ENCODE peak calls at places on chromosomes 12 and 14, in seven cellular contexts. V, E, X, Q, H, Y and J are unnamed samples.
A peak's percentile ranks its signal among the peaks of the same experiment; 100 is the strongest.

GRCh38 chr12:106149096-106149784 is 10.5 kb upstream of the NUAK1 start:
- DNase-seq in Y (no peak), Q (no peak), H (no peak), E (no peak), V (peak; percentile 32), X (peak; percentile 58), J (peak; percentile 41)

GRCh38 chr14:100592972-100593371 is 5.8 kb upstream of the BEGAIN start:
- DNase-seq in V (no peak), H (no peak), Y (no peak), X (no peak), E (no peak), Q (no peak), J (no peak)

GRCh38 chr12:15897433-15897832 is 13.7 kb upstream of the DERA start:
- DNase-seq in H (no peak), E (no peak), V (no peak), X (no peak), Y (no peak), Q (no peak), J (no peak)

GRCh38 chr12:130975116-130975515 is 21.4 kb downstream of the ADGRD1 start:
- DNase-seq in E (no peak), V (no peak), Y (no peak), Q (no peak), X (no peak), H (no peak), J (no peak)

GRCh38 chr14:77212933-77213656 is 31.5 kb downstream of the TMEM63C start:
- DNase-seq in Y (no peak), V (peak; percentile 14), H (peak; percentile 74), E (no peak), Q (no peak), X (peak; percentile 72), J (peak; percentile 24)

GRCh38 chr12:95262808-95263207 is 45.2 kb downstream of the VEZT start:
- DNase-seq in V (no peak), X (no peak), E (no peak), Q (no peak), H (no peak), Y (no peak), J (no peak)

GRCh38 chr12:18919826-18920511 is 182.1 kb downstream of the CAPZA3 start:
- DNase-seq in E (no peak), H (no peak), Q (no peak), Y (no peak), X (no peak), V (no peak), J (no peak)

GRCh38 chr12:117333331-117334000 is 28.0 kb downstream of the NOS1 start:
- DNase-seq in H (no peak), Y (no peak), Q (no peak), X (no peak), E (no peak), V (no peak), J (no peak)

GRCh38 chr12:131077931-131078391 is 124.3 kb downstream of the ADGRD1 start:
- DNase-seq in V (no peak), E (no peak), H (no peak), Q (no peak), X (no peak), Y (peak; percentile 6), J (no peak)

GRCh38 chr12:52495385-52495784 is 2.3 kb upstream of the KRT6A start:
- DNase-seq in H (peak; percentile 74), X (peak; percentile 41), Y (no peak), E (no peak), Q (no peak), V (peak; percentile 80), J (peak; percentile 34)

GRCh38 chr14:90458536-90458935 is 61.7 kb downstream of the CALM1 start:
- DNase-seq in X (no peak), E (no peak), V (no peak), Q (no peak), Y (no peak), H (no peak), J (no peak)

GRCh38 chr14:55152052-55152753 is 23.2 kb downstream of the LGALS3 start:
- DNase-seq in E (no peak), X (no peak), V (peak; percentile 78), Y (no peak), H (no peak), Q (no peak), J (no peak)

GRCh38 chr12:116354534-116354933 is 77.0 kb upstream of the MED13L start:
- DNase-seq in Y (no peak), V (no peak), H (no peak), X (no peak), Q (no peak), E (no peak), J (no peak)

GRCh38 chr14:65237023-65237814 is 134.9 kb upstream of the MAX start:
- DNase-seq in X (no peak), V (peak; percentile 92), H (no peak), E (no peak), Q (no peak), Y (no peak), J (no peak)

GRCh38 chr12:62210422-62210821 is 49.8 kb upstream of the USP15 start:
- DNase-seq in V (peak; percentile 71), Q (no peak), H (no peak), Y (no peak), X (peak; percentile 28), E (peak; percentile 35), J (no peak)

GRCh38 chr14:75769047-75769685 is 108.1 kb downstream of the TTLL5 start:
- DNase-seq in X (no peak), E (no peak), Y (no peak), V (peak; percentile 63), H (no peak), Q (no peak), J (no peak)

GRCh38 chr12:131882804-131883520 is 11.5 kb upstream of the ULK1 start:
- DNase-seq in H (no peak), V (no peak), X (peak; percentile 38), Q (no peak), Y (no peak), E (no peak), J (no peak)

GRCh38 chr12:2627343-2628191 is 167.2 kb upstream of the FKBP4 start:
- DNase-seq in H (no peak), Q (no peak), V (no peak), Y (no peak), X (no peak), E (no peak), J (no peak)

GRCh38 chr12:93191956-93192355 is 185.8 kb upstream of the NUDT4 start:
- DNase-seq in V (no peak), Q (no peak), X (no peak), E (no peak), H (no peak), Y (no peak), J (no peak)

GRCh38 chr12:79566452-79566851 is 124.3 kb downstream of the PAWR start:
- DNase-seq in X (no peak), H (no peak), Y (no peak), Q (no peak), E (no peak), V (peak; percentile 53), J (no peak)

GRCh38 chr12:34393086-34393820 is 371.0 kb downstream of the ALG10 start:
- DNase-seq in E (no peak), X (no peak), H (no peak), V (no peak), Q (no peak), Y (peak; percentile 3), J (no peak)

GRCh38 chr14:28596336-28596735 is 170.3 kb upstream of the FOXG1 start:
- DNase-seq in X (no peak), E (no peak), V (peak; percentile 40), Q (peak; percentile 65), H (no peak), Y (no peak), J (no peak)

GRCh38 chr14:39097159-39097558 is 5.9 kb downstream of the SEC23A start:
- DNase-seq in V (peak; percentile 78), X (no peak), E (no peak), Y (no peak), Q (no peak), H (no peak), J (no peak)

GRCh38 chr12:52130695-52131094 is 51.2 kb downstream of the SMIM41 start:
- DNase-seq in V (no peak), Q (no peak), Y (no peak), H (no peak), X (no peak), E (no peak), J (no peak)

GRCh38 chr14:68368850-68369249 is 424.0 kb downstream of the ZFP36L1 start:
- DNase-seq in V (no peak), E (no peak), H (no peak), Q (no peak), Y (no peak), X (no peak), J (no peak)

GRCh38 chr14:95660550-95661515 is 25.4 kb upstream of the TCL1B start:
- DNase-seq in X (no peak), Q (no peak), V (no peak), Y (no peak), H (no peak), E (no peak), J (no peak)

GRCh38 chr14:36316131-36316530 is 4.3 kb downstream of the MBIP start:
- DNase-seq in Y (no peak), E (no peak), V (no peak), X (no peak), H (peak; percentile 32), Q (no peak), J (no peak)

GRCh38 chr12:62191747-62192485 is 68.3 kb upstream of the USP15 start:
- DNase-seq in V (peak; percentile 66), E (no peak), X (no peak), Q (peak; percentile 11), Y (no peak), H (no peak), J (no peak)

GRCh38 chr14:72737560-72737943 is 156.3 kb downstream of the DPF3 start:
- DNase-seq in Y (no peak), H (no peak), Q (no peak), E (no peak), V (no peak), X (no peak), J (no peak)

GRCh38 chr14:72745991-72746980 is 147.6 kb downstream of the DPF3 start:
- DNase-seq in Q (peak; percentile 63), V (peak; percentile 31), X (no peak), Y (no peak), H (no peak), E (no peak), J (no peak)

GRCh38 chr14:91509083-91509877 is 830 bp downstream of the PPP4R3A start:
- DNase-seq in E (peak; percentile 26), H (no peak), X (peak; percentile 27), V (peak; percentile 22), Q (no peak), Y (peak; percentile 36), J (no peak)